ENCODE peak calls at places on chromosomes 11 and 22, in seven cellular contexts. One of them, this sample, is unnamed. For H3K4me1, the result is how much of the 10 kb centered on the place peaks cover.

GRCh38 chr11:60830478-60831142 is 11.3 kb upstream of the CCDC86 start:
- DNase-seq in cardiac muscle cell: no peak
- DNase-seq in IMR-90: no peak
- DNase-seq in heart right ventricle: no peak
- DNase-seq in esophagus muscularis mucosa: no peak
- DNase-seq in transverse colon: no peak
- DNase-seq in esophagus squamous epithelium: no peak
- DNase-seq in this sample: no peak

GRCh38 chr22:27318516-27318915 is 483.0 kb downstream of the MN1 start:
- DNase-seq in cardiac muscle cell: peak
- DNase-seq in IMR-90: peak
- DNase-seq in heart right ventricle: peak
- DNase-seq in esophagus muscularis mucosa: no peak
- DNase-seq in transverse colon: peak
- DNase-seq in esophagus squamous epithelium: no peak
- DNase-seq in this sample: no peak

GRCh38 chr22:31872209-31872608 is 72.1 kb upstream of the YWHAH start:
- DNase-seq in cardiac muscle cell: no peak
- DNase-seq in IMR-90: no peak
- DNase-seq in heart right ventricle: no peak
- DNase-seq in esophagus muscularis mucosa: no peak
- DNase-seq in transverse colon: no peak
- DNase-seq in esophagus squamous epithelium: no peak
- DNase-seq in this sample: no peak

GRCh38 chr11:134497586-134497985 is 85.5 kb upstream of the B3GAT1 start:
- DNase-seq in cardiac muscle cell: no peak
- DNase-seq in IMR-90: no peak
- DNase-seq in heart right ventricle: no peak
- DNase-seq in esophagus muscularis mucosa: no peak
- DNase-seq in transverse colon: peak
- DNase-seq in esophagus squamous epithelium: no peak
- DNase-seq in this sample: no peak

GRCh38 chr11:94834931-94835330 is 66.8 kb downstream of the AMOTL1 start:
- DNase-seq in cardiac muscle cell: no peak
- DNase-seq in IMR-90: peak
- DNase-seq in heart right ventricle: no peak
- DNase-seq in esophagus muscularis mucosa: no peak
- DNase-seq in transverse colon: no peak
- DNase-seq in esophagus squamous epithelium: no peak
- DNase-seq in this sample: no peak

GRCh38 chr11:130219148-130219547 is 59.6 kb downstream of the ST14 start:
- DNase-seq in cardiac muscle cell: no peak
- DNase-seq in IMR-90: no peak
- DNase-seq in heart right ventricle: no peak
- DNase-seq in esophagus muscularis mucosa: no peak
- DNase-seq in transverse colon: no peak
- DNase-seq in esophagus squamous epithelium: no peak
- DNase-seq in this sample: no peak

GRCh38 chr11:86177319-86177718 is 67.2 kb upstream of the EED start:
- DNase-seq in cardiac muscle cell: no peak
- DNase-seq in IMR-90: no peak
- DNase-seq in heart right ventricle: no peak
- DNase-seq in esophagus muscularis mucosa: no peak
- DNase-seq in transverse colon: no peak
- DNase-seq in esophagus squamous epithelium: no peak
- DNase-seq in this sample: no peak

GRCh38 chr22:32775957-32776356 is 25.5 kb upstream of the TIMP3 start:
- DNase-seq in cardiac muscle cell: no peak
- DNase-seq in IMR-90: no peak
- DNase-seq in heart right ventricle: no peak
- DNase-seq in esophagus muscularis mucosa: no peak
- DNase-seq in transverse colon: no peak
- DNase-seq in esophagus squamous epithelium: no peak
- DNase-seq in this sample: no peak

GRCh38 chr22:24938741-24939341 is 7.7 kb downstream of the LHFPL7 start:
- DNase-seq in cardiac muscle cell: peak
- DNase-seq in IMR-90: peak
- DNase-seq in heart right ventricle: peak
- DNase-seq in esophagus muscularis mucosa: no peak
- DNase-seq in transverse colon: no peak
- DNase-seq in esophagus squamous epithelium: no peak
- DNase-seq in this sample: no peak

GRCh38 chr11:48005878-48006277 is 25.5 kb downstream of the PTPRJ start:
- DNase-seq in cardiac muscle cell: peak
- DNase-seq in IMR-90: no peak
- DNase-seq in heart right ventricle: no peak
- DNase-seq in esophagus muscularis mucosa: no peak
- DNase-seq in transverse colon: no peak
- DNase-seq in esophagus squamous epithelium: no peak
- DNase-seq in this sample: no peak

GRCh38 chr11:30914143-30914762 is 328.1 kb upstream of the MPPED2 start:
- DNase-seq in cardiac muscle cell: peak
- DNase-seq in IMR-90: peak
- DNase-seq in heart right ventricle: peak
- DNase-seq in esophagus muscularis mucosa: no peak
- DNase-seq in transverse colon: peak
- DNase-seq in esophagus squamous epithelium: no peak
- DNase-seq in this sample: no peak

GRCh38 chr22:46828323-46829139 is 66.1 kb downstream of the TBC1D22A start:
- DNase-seq in cardiac muscle cell: no peak
- DNase-seq in IMR-90: no peak
- DNase-seq in heart right ventricle: no peak
- DNase-seq in esophagus muscularis mucosa: peak
- DNase-seq in transverse colon: no peak
- DNase-seq in esophagus squamous epithelium: no peak
- DNase-seq in this sample: peak

GRCh38 chr11:1126491-1126926 is 31.2 kb upstream of the MUC5AC start:
- DNase-seq in cardiac muscle cell: no peak
- DNase-seq in IMR-90: no peak
- DNase-seq in heart right ventricle: no peak
- DNase-seq in esophagus muscularis mucosa: no peak
- DNase-seq in transverse colon: peak
- DNase-seq in esophagus squamous epithelium: no peak
- DNase-seq in this sample: no peak

GRCh38 chr11:65487467-65488272 is 11.2 kb upstream of the MALAT1 start:
- DNase-seq in cardiac muscle cell: peak
- DNase-seq in IMR-90: peak
- DNase-seq in heart right ventricle: peak
- DNase-seq in esophagus muscularis mucosa: peak
- DNase-seq in transverse colon: peak
- DNase-seq in esophagus squamous epithelium: peak
- DNase-seq in this sample: no peak

GRCh38 chr11:95138448-95138847 is 48.8 kb downstream of the ENDOD1 start:
- DNase-seq in cardiac muscle cell: peak
- DNase-seq in IMR-90: no peak
- DNase-seq in heart right ventricle: no peak
- DNase-seq in esophagus muscularis mucosa: no peak
- DNase-seq in transverse colon: no peak
- DNase-seq in esophagus squamous epithelium: no peak
- DNase-seq in this sample: no peak

GRCh38 chr11:43989162-43989961 is 46.9 kb downstream of the C11orf96 start:
- DNase-seq in cardiac muscle cell: peak
- DNase-seq in IMR-90: no peak
- DNase-seq in heart right ventricle: peak
- DNase-seq in esophagus muscularis mucosa: no peak
- DNase-seq in transverse colon: no peak
- DNase-seq in esophagus squamous epithelium: no peak
- DNase-seq in this sample: no peak

GRCh38 chr11:116808262-116809175 is 14.6 kb downstream of the APOA4 start:
- DNase-seq in cardiac muscle cell: no peak
- DNase-seq in IMR-90: peak
- DNase-seq in heart right ventricle: no peak
- DNase-seq in esophagus muscularis mucosa: no peak
- DNase-seq in transverse colon: peak
- DNase-seq in esophagus squamous epithelium: no peak
- DNase-seq in this sample: no peak

GRCh38 chr11:8810331-8811301 is 100.4 kb upstream of the AKIP1 start:
- DNase-seq in cardiac muscle cell: peak
- DNase-seq in IMR-90: peak
- DNase-seq in heart right ventricle: peak
- DNase-seq in esophagus muscularis mucosa: no peak
- DNase-seq in transverse colon: peak
- DNase-seq in esophagus squamous epithelium: no peak
- DNase-seq in this sample: no peak

GRCh38 chr11:69052343-69053168 is 3.8 kb downstream of the TPCN2 start:
- DNase-seq in cardiac muscle cell: no peak
- DNase-seq in IMR-90: no peak
- DNase-seq in heart right ventricle: no peak
- DNase-seq in esophagus muscularis mucosa: no peak
- DNase-seq in transverse colon: no peak
- DNase-seq in esophagus squamous epithelium: no peak
- DNase-seq in this sample: no peak

GRCh38 chr11:1228921-1229451 is 6.1 kb downstream of the MUC5B start:
- DNase-seq in cardiac muscle cell: no peak
- DNase-seq in IMR-90: no peak
- DNase-seq in heart right ventricle: no peak
- DNase-seq in esophagus muscularis mucosa: no peak
- DNase-seq in transverse colon: peak
- DNase-seq in esophagus squamous epithelium: no peak
- DNase-seq in this sample: no peak

GRCh38 chr11:46977940-46978595 is 41.5 kb downstream of the CSTPP1 start:
- DNase-seq in cardiac muscle cell: no peak
- DNase-seq in IMR-90: peak
- DNase-seq in heart right ventricle: no peak
- DNase-seq in esophagus muscularis mucosa: no peak
- DNase-seq in transverse colon: no peak
- DNase-seq in esophagus squamous epithelium: no peak
- DNase-seq in this sample: no peak

GRCh38 chr11:67631427-67631826 is 1.7 kb upstream of the NUDT8 start:
- DNase-seq in cardiac muscle cell: no peak
- DNase-seq in IMR-90: no peak
- DNase-seq in heart right ventricle: no peak
- DNase-seq in esophagus muscularis mucosa: no peak
- DNase-seq in transverse colon: peak
- DNase-seq in esophagus squamous epithelium: no peak
- DNase-seq in this sample: no peak

GRCh38 chr11:64558065-64558745 is 32.8 kb upstream of the SLC22A12 start:
- DNase-seq in cardiac muscle cell: no peak
- DNase-seq in IMR-90: no peak
- DNase-seq in heart right ventricle: no peak
- DNase-seq in esophagus muscularis mucosa: no peak
- DNase-seq in transverse colon: no peak
- DNase-seq in esophagus squamous epithelium: no peak
- DNase-seq in this sample: no peak

GRCh38 chr11:17606206-17607082 is 59.4 kb downstream of the OTOG start:
- DNase-seq in cardiac muscle cell: no peak
- DNase-seq in IMR-90: no peak
- DNase-seq in heart right ventricle: no peak
- DNase-seq in esophagus muscularis mucosa: peak
- DNase-seq in transverse colon: no peak
- DNase-seq in esophagus squamous epithelium: no peak
- DNase-seq in this sample: peak

GRCh38 chr11:93694109-93694508 is 32.6 kb downstream of the CEP295 start:
- DNase-seq in cardiac muscle cell: no peak
- DNase-seq in IMR-90: no peak
- DNase-seq in heart right ventricle: no peak
- DNase-seq in esophagus muscularis mucosa: no peak
- DNase-seq in transverse colon: no peak
- DNase-seq in esophagus squamous epithelium: no peak
- DNase-seq in this sample: no peak
- TF ChIP-seq CTCF in cardiac muscle cell: no peak
- TF ChIP-seq CTCF in IMR-90: no peak
- TF ChIP-seq CTCF in heart right ventricle: no peak
- TF ChIP-seq CTCF in esophagus muscularis mucosa: no peak
- TF ChIP-seq CTCF in transverse colon: no peak
- TF ChIP-seq CTCF in esophagus squamous epithelium: no peak
- TF ChIP-seq CTCF in this sample: no peak

GRCh38 chr22:17965538-17966402 is 58.6 kb downstream of the MICAL3 start:
- DNase-seq in cardiac muscle cell: no peak
- DNase-seq in IMR-90: no peak
- DNase-seq in heart right ventricle: no peak
- DNase-seq in esophagus muscularis mucosa: no peak
- DNase-seq in transverse colon: no peak
- DNase-seq in esophagus squamous epithelium: no peak
- DNase-seq in this sample: no peak

GRCh38 chr22:17966403-17966717 is 58.0 kb downstream of the MICAL3 start:
- DNase-seq in cardiac muscle cell: no peak
- DNase-seq in IMR-90: no peak
- DNase-seq in heart right ventricle: no peak
- DNase-seq in esophagus muscularis mucosa: no peak
- DNase-seq in transverse colon: no peak
- DNase-seq in esophagus squamous epithelium: no peak
- DNase-seq in this sample: no peak

GRCh38 chr22:17970205-17970708 is 54.1 kb downstream of the MICAL3 start:
- DNase-seq in cardiac muscle cell: no peak
- DNase-seq in IMR-90: peak
- DNase-seq in heart right ventricle: no peak
- DNase-seq in esophagus muscularis mucosa: no peak
- DNase-seq in transverse colon: no peak
- DNase-seq in esophagus squamous epithelium: no peak
- DNase-seq in this sample: no peak

GRCh38 chr22:17969732-17970131 is 54.6 kb downstream of the MICAL3 start:
- DNase-seq in cardiac muscle cell: peak
- DNase-seq in IMR-90: peak
- DNase-seq in heart right ventricle: no peak
- DNase-seq in esophagus muscularis mucosa: no peak
- DNase-seq in transverse colon: no peak
- DNase-seq in esophagus squamous epithelium: no peak
- DNase-seq in this sample: no peak

GRCh38 chr22:17968126-17968525 is 56.2 kb downstream of the MICAL3 start:
- DNase-seq in cardiac muscle cell: no peak
- DNase-seq in IMR-90: no peak
- DNase-seq in heart right ventricle: no peak
- DNase-seq in esophagus muscularis mucosa: no peak
- DNase-seq in transverse colon: no peak
- DNase-seq in esophagus squamous epithelium: no peak
- DNase-seq in this sample: no peak
- H3K4me1 ChIP-seq in cardiac muscle cell: under half
- H3K4me1 ChIP-seq in IMR-90: under half
- H3K4me1 ChIP-seq in heart right ventricle: half or more
- H3K4me1 ChIP-seq in esophagus muscularis mucosa: half or more
- H3K4me1 ChIP-seq in transverse colon: under half
- H3K4me1 ChIP-seq in esophagus squamous epithelium: under half
- H3K4me1 ChIP-seq in this sample: under half

GRCh38 chr22:21726650-21727049 is 8.9 kb downstream of the YPEL1 start:
- DNase-seq in cardiac muscle cell: peak
- DNase-seq in IMR-90: no peak
- DNase-seq in heart right ventricle: no peak
- DNase-seq in esophagus muscularis mucosa: no peak
- DNase-seq in transverse colon: peak
- DNase-seq in esophagus squamous epithelium: no peak
- DNase-seq in this sample: no peak
- TF ChIP-seq CTCF in cardiac muscle cell: no peak
- TF ChIP-seq CTCF in IMR-90: no peak
- TF ChIP-seq CTCF in heart right ventricle: no peak
- TF ChIP-seq CTCF in esophagus muscularis mucosa: no peak
- TF ChIP-seq CTCF in transverse colon: no peak
- TF ChIP-seq CTCF in esophagus squamous epithelium: no peak
- TF ChIP-seq CTCF in this sample: no peak

GRCh38 chr11:96205460-96205809 is 137.6 kb downstream of the MAML2 start:
- DNase-seq in cardiac muscle cell: no peak
- DNase-seq in IMR-90: no peak
- DNase-seq in heart right ventricle: no peak
- DNase-seq in esophagus muscularis mucosa: no peak
- DNase-seq in transverse colon: no peak
- DNase-seq in esophagus squamous epithelium: no peak
- DNase-seq in this sample: no peak
- H3K4me1 ChIP-seq in cardiac muscle cell: under half
- H3K4me1 ChIP-seq in IMR-90: under half
- H3K4me1 ChIP-seq in heart right ventricle: under half
- H3K4me1 ChIP-seq in esophagus muscularis mucosa: under half
- H3K4me1 ChIP-seq in transverse colon: under half
- H3K4me1 ChIP-seq in esophagus squamous epithelium: under half
- H3K4me1 ChIP-seq in this sample: half or more